ENCODE peak calls at places on chromosome 14, in eight cellular contexts. A is brain microvascular endothelial cell, E is WTC11, H is tibial nerve, L is sigmoid colon, F is hepatocyte, Y is stomach, C is adrenal gland. R is an unnamed sample.
A peak's percentile ranks its signal among the peaks of the same experiment; 100 is the strongest.

GRCh38 chr14:23863836-23864235 is 89.7 kb upstream of the DHRS4 start:
- DNase-seq in A (no peak), E (no peak), H (no peak), L (no peak), F (no peak), Y (no peak), C (no peak), R (no peak)

GRCh38 chr14:88975926-88976325 is 151.5 kb downstream of the TTC8 start:
- DNase-seq in A (no peak), E (no peak), H (no peak), L (no peak), F (no peak), Y (no peak), C (no peak), R (no peak)

GRCh38 chr14:66473223-66473622 is 12.9 kb upstream of the CCDC196 start:
- DNase-seq in A (no peak), E (no peak), H (no peak), L (no peak), F (no peak), Y (no peak), C (no peak), R (no peak)

GRCh38 chr14:61561657-61562276 is 133.5 kb upstream of the HIF1A start:
- DNase-seq in A (peak; percentile 96), E (no peak), H (peak; percentile 55), L (peak; percentile 83), F (peak; percentile 88), Y (peak; percentile 84), C (peak; percentile 94), R (peak; percentile 96)

GRCh38 chr14:104874571-104875411 is 9.7 kb downstream of the CEP170B start:
- DNase-seq in A (no peak), E (no peak), H (no peak), L (no peak), F (no peak), Y (no peak), C (no peak), R (no peak)

GRCh38 chr14:69325086-69325485 is 65.1 kb downstream of the GALNT16 start:
- DNase-seq in A (no peak), E (peak; percentile 1), H (no peak), L (peak; percentile 36), F (no peak), Y (no peak), C (no peak), R (no peak)

GRCh38 chr14:65997350-65997749 is 488.8 kb upstream of the CCDC196 start:
- DNase-seq in A (no peak), E (no peak), H (no peak), L (no peak), F (no peak), Y (no peak), C (no peak), R (no peak)

GRCh38 chr14:34043627-34044372 is 92.9 kb upstream of the EGLN3 start:
- DNase-seq in A (no peak), E (no peak), H (no peak), L (no peak), F (peak; percentile 43), Y (no peak), C (no peak), R (no peak)

GRCh38 chr14:67551940-67552339 is 18.9 kb downstream of the PLEKHH1 start:
- DNase-seq in A (no peak), E (no peak), H (no peak), L (no peak), F (no peak), Y (no peak), C (no peak), R (no peak)

GRCh38 chr14:68011629-68012028 is 192.1 kb downstream of the RAD51B start:
- DNase-seq in A (no peak), E (no peak), H (no peak), L (no peak), F (no peak), Y (no peak), C (no peak), R (no peak)

GRCh38 chr14:99081156-99081765 is 190.7 kb downstream of the BCL11B start:
- DNase-seq in A (no peak), E (no peak), H (no peak), L (no peak), F (no peak), Y (no peak), C (no peak), R (no peak)

GRCh38 chr14:85531594-85532391 is 1.8 kb downstream of the FLRT2 start:
- DNase-seq in A (peak; percentile 91), E (peak; percentile 68), H (peak; percentile 75), L (peak; percentile 83), F (peak; percentile 84), Y (peak; percentile 26), C (peak; percentile 70), R (no peak)

GRCh38 chr14:55803506-55804197 is 223.6 kb downstream of the KTN1 start:
- DNase-seq in A (no peak), E (no peak), H (no peak), L (no peak), F (no peak), Y (no peak), C (no peak), R (no peak)

GRCh38 chr14:65993103-65993502 is 493.1 kb upstream of the CCDC196 start:
- DNase-seq in A (no peak), E (no peak), H (no peak), L (no peak), F (no peak), Y (no peak), C (no peak), R (no peak)

GRCh38 chr14:21634840-21635239 is at the start of gene OR10G2:
- DNase-seq in A (no peak), E (no peak), H (no peak), L (no peak), F (no peak), Y (no peak), C (no peak), R (no peak)

GRCh38 chr14:84482256-84483071 is 1047.5 kb upstream of the FLRT2 start:
- DNase-seq in A (peak; percentile 23), E (no peak), H (no peak), L (no peak), F (no peak), Y (no peak), C (no peak), R (peak; percentile 18)

GRCh38 chr14:45112886-45113772 is 21.2 kb downstream of the FKBP3 start:
- DNase-seq in A (peak; percentile 47), E (no peak), H (no peak), L (no peak), F (no peak), Y (no peak), C (no peak), R (no peak)

GRCh38 chr14:39847852-39848251 is 415.6 kb upstream of the FBXO33 start:
- DNase-seq in A (no peak), E (no peak), H (no peak), L (no peak), F (no peak), Y (no peak), C (no peak), R (no peak)

GRCh38 chr14:55271572-55272414 is 572 bp downstream of the FBXO34 start:
- DNase-seq in A (peak; percentile 76), E (peak; percentile 57), H (peak; percentile 49), L (peak; percentile 89), F (peak; percentile 91), Y (peak; percentile 68), C (peak; percentile 82), R (no peak)

GRCh38 chr14:89899917-89900680 is 54.4 kb downstream of the EFCAB11 start:
- DNase-seq in A (no peak), E (no peak), H (no peak), L (no peak), F (peak; percentile 20), Y (no peak), C (no peak), R (no peak)

GRCh38 chr14:60482743-60483142 is 3.1 kb downstream of the C14orf39 start:
- DNase-seq in A (no peak), E (no peak), H (no peak), L (no peak), F (no peak), Y (no peak), C (no peak), R (no peak)

GRCh38 chr14:63394856-63395255 is 76.1 kb upstream of the GPHB5 start:
- DNase-seq in A (no peak), E (no peak), H (no peak), L (no peak), F (no peak), Y (no peak), C (no peak), R (no peak)

GRCh38 chr14:91354221-91354916 is 63.3 kb downstream of the CCDC88C start:
- DNase-seq in A (no peak), E (no peak), H (no peak), L (no peak), F (no peak), Y (no peak), C (no peak), R (no peak)

GRCh38 chr14:61218765-61219164 is 62.4 kb downstream of the TMEM30B start:
- DNase-seq in A (no peak), E (no peak), H (peak; percentile 55), L (no peak), F (peak; percentile 14), Y (no peak), C (no peak), R (no peak)

GRCh38 chr14:22973217-22974032 is 8.9 kb downstream of the AJUBA start:
- DNase-seq in A (peak; percentile 57), E (peak; percentile 50), H (peak; percentile 68), L (no peak), F (peak; percentile 74), Y (peak; percentile 51), C (no peak), R (no peak)

GRCh38 chr14:68566075-68566474 is 226.8 kb downstream of the ZFP36L1 start:
- DNase-seq in A (no peak), E (no peak), H (no peak), L (no peak), F (no peak), Y (no peak), C (no peak), R (no peak)

GRCh38 chr14:58752782-58753181 is 115.0 kb downstream of the DACT1 start:
- DNase-seq in A (no peak), E (no peak), H (peak; percentile 69), L (peak; percentile 85), F (no peak), Y (peak; percentile 90), C (peak; percentile 89), R (no peak)

GRCh38 chr14:31934767-31935266 is 142.3 kb upstream of the ARHGAP5 start:
- DNase-seq in A (peak; percentile 59), E (peak; percentile 51), H (peak; percentile 58), L (no peak), F (peak; percentile 78), Y (no peak), C (peak; percentile 50), R (no peak)
- TF ChIP-seq CTCF in A (peak; percentile 75), E (no peak), H (peak; percentile 44), L (no peak), F (peak; percentile 75), Y (no peak), C (peak; percentile 38), R (peak; percentile 43)

GRCh38 chr14:49464885-49465284 is 121.3 kb downstream of the RPS29 start:
- DNase-seq in A (no peak), E (peak; percentile 47), H (no peak), L (no peak), F (no peak), Y (no peak), C (no peak), R (no peak)
- TF ChIP-seq CTCF in A (peak; percentile 48), E (peak; percentile 22), H (no peak), L (no peak), F (no peak), Y (no peak), C (no peak), R (peak; percentile 24)

GRCh38 chr14:71403673-71404072 is 496.4 kb downstream of the PCNX1 start:
- DNase-seq in A (peak; percentile 19), E (no peak), H (no peak), L (no peak), F (no peak), Y (no peak), C (no peak), R (no peak)
- TF ChIP-seq CTCF in A (peak; percentile 36), E (no peak), H (no peak), L (no peak), F (no peak), Y (no peak), C (no peak), R (peak; percentile 30)

GRCh38 chr14:25042362-25043299 is 7.3 kb downstream of the STXBP6 start:
- DNase-seq in A (peak; percentile 17), E (peak; percentile 24), H (peak; percentile 17), L (no peak), F (peak; percentile 79), Y (no peak), C (peak; percentile 25), R (no peak)
- TF ChIP-seq CTCF in A (peak; percentile 72), E (no peak), H (no peak), L (peak; percentile 54), F (peak; percentile 71), Y (peak; percentile 38), C (peak; percentile 25), R (peak; percentile 59)